ENCODE peak calls at places on chromosomes 4 and X, in five cellular contexts. C is HepG2, F is heart right ventricle, T is psoas muscle, Q is fibroblast of lung. U is an unnamed sample.

GRCh38 chr4:145830699-145831098 is 107.9 kb downstream of the ZNF827 start:
- DNase-seq in C (no peak), F (no peak), T (no peak), Q (no peak), U (no peak)

GRCh38 chrX:134074151-134074550 is 88.8 kb upstream of the GPC3 start:
- DNase-seq in C (peak; percentile 2), F (no peak), T (no peak), Q (no peak), U (no peak)

GRCh38 chrX:51476930-51477329 is 19.5 kb downstream of the NUDT11 start:
- DNase-seq in C (no peak), F (no peak), T (no peak), Q (no peak), U (no peak)

GRCh38 chr4:169397762-169398161 is 127.0 kb upstream of the SH3RF1 start:
- DNase-seq in C (no peak), F (no peak), T (no peak), Q (peak; percentile 64), U (no peak)

GRCh38 chrX:136588060-136588459 is 56.0 kb downstream of the VGLL1 start:
- DNase-seq in C (no peak), F (no peak), T (no peak), Q (no peak), U (no peak)

GRCh38 chr4:153344131-153345010 is at the start of gene MND1:
- DNase-seq in C (peak; percentile 64), F (peak; percentile 87), T (peak; percentile 83), Q (peak; percentile 72), U (peak; percentile 73)

GRCh38 chrX:74160358-74160757 is 143.6 kb upstream of the ZCCHC13 start:
- DNase-seq in C (no peak), F (no peak), T (no peak), Q (no peak), U (no peak)

GRCh38 chr4:60683357-60683756 is 516.8 kb upstream of the ADGRL3 start:
- DNase-seq in C (no peak), F (no peak), T (no peak), Q (peak; percentile 89), U (no peak)

GRCh38 chr4:94235825-94236224 is 28.2 kb downstream of the SMARCAD1 start:
- DNase-seq in C (no peak), F (no peak), T (no peak), Q (no peak), U (no peak)

GRCh38 chr4:113587156-113587555 is 174.4 kb downstream of the CAMK2D start:
- DNase-seq in C (no peak), F (no peak), T (no peak), Q (no peak), U (no peak)

GRCh38 chr4:113591982-113592381 is 169.6 kb downstream of the CAMK2D start:
- DNase-seq in C (no peak), F (no peak), T (no peak), Q (peak; percentile 88), U (no peak)

GRCh38 chr4:113587640-113588275 is 173.8 kb downstream of the CAMK2D start:
- DNase-seq in C (no peak), F (no peak), T (no peak), Q (no peak), U (no peak)

GRCh38 chr4:113586072-113586471 is 175.5 kb downstream of the CAMK2D start:
- DNase-seq in C (no peak), F (no peak), T (no peak), Q (no peak), U (no peak)

GRCh38 chr4:113588895-113589668 is 172.5 kb downstream of the CAMK2D start:
- DNase-seq in C (no peak), F (no peak), T (no peak), Q (peak; percentile 43), U (no peak)
- H3K27ac ChIP-seq in C (no peak overlapping the region), F (no peak overlapping the region), T (no peak overlapping the region), Q (no peak overlapping the region), U (no peak overlapping the region)

GRCh38 chr4:139663561-139664138 is 2.0 kb upstream of the MGST2 start:
- DNase-seq in C (no peak), F (no peak), T (no peak), Q (no peak), U (no peak)
- H3K4me1 ChIP-seq in C (peaks cover 82% of the 10 kb centered on the region), F (peaks cover 65% of the 10 kb centered on the region), T (peaks cover 23% of the 10 kb centered on the region), Q (peaks cover 7% of the 10 kb centered on the region), U (no peaks in the 10 kb centered on the region)

GRCh38 chr4:39502034-39502658 is 25.1 kb downstream of the UGDH start:
- DNase-seq in C (no peak), F (no peak), T (no peak), Q (peak; percentile 88), U (no peak)
- H3K27ac ChIP-seq in C (no peak overlapping the region), F (no peak overlapping the region), T (no peak overlapping the region), Q (peak overlapping the region; percentile 52), U (no peak overlapping the region)

DNA sequence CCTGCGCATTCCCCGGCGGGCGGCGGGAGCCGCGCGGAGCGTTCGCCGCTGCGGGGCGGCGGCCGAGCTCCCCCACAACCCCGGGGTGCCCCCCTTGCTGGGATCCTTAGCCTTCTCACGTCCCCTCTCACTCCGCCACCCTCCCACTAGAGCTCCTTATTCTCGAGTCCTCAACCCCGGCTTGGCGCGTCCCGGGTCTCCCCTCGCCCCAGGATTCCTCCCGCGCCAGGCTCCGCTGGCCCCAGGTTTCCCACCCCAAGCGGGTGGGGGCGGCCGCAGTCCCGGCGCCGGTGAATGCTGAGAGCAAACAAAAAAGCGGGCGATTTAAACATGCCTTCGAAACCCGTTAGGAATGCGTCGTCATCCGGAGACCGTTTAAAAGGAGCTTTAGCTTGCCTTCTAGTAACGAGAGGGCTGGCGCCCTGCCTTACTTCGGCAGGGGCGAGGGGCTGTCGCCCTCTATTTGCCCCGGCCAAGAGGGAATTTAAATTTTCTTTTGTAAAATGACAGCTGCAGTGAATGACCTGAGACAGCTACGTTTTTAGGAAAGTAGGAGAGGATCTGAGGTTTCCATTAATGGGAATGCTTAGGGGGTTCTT is 3.0 kb downstream of the JADE1 start:
- DNase-seq in C (peak; percentile 76), F (no peak), T (peak; percentile 51), Q (peak; percentile 81), U (no peak)
- H3K4me1 ChIP-seq in C (peaks cover 34% of the 10 kb centered on the region), F (peaks cover 30% of the 10 kb centered on the region), T (peaks cover 17% of the 10 kb centered on the region), Q (peaks cover 4% of the 10 kb centered on the region), U (no peaks in the 10 kb centered on the region)

DNA sequence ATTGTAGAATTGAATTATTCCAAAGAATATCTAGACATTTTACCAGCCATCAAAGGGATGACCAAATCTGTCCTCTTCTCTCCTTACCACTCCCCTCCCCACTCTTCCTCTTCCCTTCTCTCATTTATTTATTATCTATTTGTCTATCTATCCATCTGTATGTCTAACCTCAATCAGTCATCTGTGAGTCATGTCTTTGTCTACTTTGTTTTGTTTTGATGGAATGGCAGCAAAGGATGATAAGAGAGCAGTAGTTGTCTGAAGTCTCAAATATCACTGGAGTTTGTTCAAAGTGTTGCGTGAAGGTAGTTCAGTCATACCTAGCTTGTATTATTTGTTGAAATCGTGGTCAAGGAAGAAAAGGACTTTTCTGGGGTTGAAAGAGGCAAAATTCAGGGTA is 34.7 kb upstream of the PGRMC2 start:
- DNase-seq in C (peak; percentile 45), F (no peak), T (no peak), Q (peak; percentile 65), U (no peak)
- H3K27ac ChIP-seq in C (no peak overlapping the region), F (no peak overlapping the region), T (no peak overlapping the region), Q (no peak overlapping the region), U (no peak overlapping the region)

GRCh38 chrX:103825881-103826280 is 6.2 kb downstream of the RAB9B start:
- DNase-seq in C (no peak), F (no peak), T (no peak), Q (no peak), U (no peak)

GRCh38 chrX:103831803-103832544 is at the start of gene RAB9B:
- DNase-seq in C (no peak), F (peak; percentile 28), T (peak; percentile 63), Q (peak; percentile 42), U (no peak)

GRCh38 chrX:103831342-103831802 is 685 bp downstream of the RAB9B start:
- DNase-seq in C (no peak), F (peak; percentile 74), T (no peak), Q (no peak), U (no peak)

GRCh38 chrX:103828529-103828928 is 3.5 kb downstream of the RAB9B start:
- DNase-seq in C (no peak), F (no peak), T (no peak), Q (no peak), U (no peak)

DNA sequence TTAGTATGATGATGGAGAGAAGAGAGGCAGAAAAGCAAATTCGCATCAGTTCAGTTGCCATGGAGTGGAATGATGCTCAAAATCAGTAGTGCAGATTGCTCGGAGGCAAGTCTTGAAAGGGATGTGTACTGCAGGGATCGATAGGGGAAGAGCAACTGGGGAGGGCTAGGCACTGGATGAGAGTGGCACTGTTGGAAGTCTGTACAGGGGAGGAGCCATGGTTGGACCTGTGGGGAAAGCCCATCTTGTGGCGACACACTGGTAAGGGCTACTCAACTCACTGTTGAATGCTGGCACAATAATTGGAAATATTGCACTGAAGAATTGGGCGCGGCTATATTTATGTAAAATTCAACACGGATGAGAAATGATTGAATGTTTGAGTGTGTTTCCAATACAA is 1.2 kb downstream of the RAB9B start:
- DNase-seq in C (no peak), F (no peak), T (no peak), Q (no peak), U (no peak)
- H3K4me1 ChIP-seq in C (no peaks in the 10 kb centered on the region), F (no peaks in the 10 kb centered on the region), T (no peaks in the 10 kb centered on the region), Q (no peaks in the 10 kb centered on the region), U (no peaks in the 10 kb centered on the region)

GRCh38 chr4:17165256-17165655 is 266.8 kb upstream of the LDB2 start:
- DNase-seq in C (no peak), F (no peak), T (no peak), Q (peak; percentile 35), U (no peak)
- H3K27ac ChIP-seq in C (no peak overlapping the region), F (no peak overlapping the region), T (no peak overlapping the region), Q (no peak overlapping the region), U (no peak overlapping the region)

GRCh38 chr4:98493305-98493704 is 165.1 kb downstream of the TSPAN5 start:
- DNase-seq in C (no peak), F (no peak), T (no peak), Q (no peak), U (no peak)
- H3K4me1 ChIP-seq in C (no peaks in the 10 kb centered on the region), F (no peaks in the 10 kb centered on the region), T (no peaks in the 10 kb centered on the region), Q (peaks cover 11% of the 10 kb centered on the region), U (peaks cover 2% of the 10 kb centered on the region)

U was measured in iPS DF 6.9.